ENCODE peak calls at places on chromosomes 3 and 15, in eight cellular contexts. E is islet precursor cell; K is GM03348; Z is GM19239; P is SW480; V is effector memory CD4-positive, alpha-beta T cell; R is activated gamma-delta T cell treated with anti-CD3 and anti-CD28 coated beads, Interleukin-2, amount 50 U/mL, for 16 hours; I is AML-193. N is an unnamed sample.

GRCh38 chr3:49867871-49868321 is 1.8 kb downstream of the CAMKV start:
- DNase-seq in E (peak), K (peak), Z (no peak), P (no peak), V (no peak), R (no peak), I (peak), N (no peak)

GRCh38 chr15:58433597-58434333 is 2.0 kb downstream of the LIPC start:
- DNase-seq in E (no peak), K (peak), Z (no peak), P (no peak), V (no peak), R (no peak), I (no peak), N (no peak)

GRCh38 chr15:70186152-70186551 is 88.4 kb upstream of the TLE3 start:
- DNase-seq in E (no peak), K (no peak), Z (no peak), P (no peak), V (no peak), R (no peak), I (no peak), N (no peak)

GRCh38 chr3:115228266-115228665 is 81.2 kb upstream of the ZBTB20 start:
- DNase-seq in E (no peak), K (no peak), Z (no peak), P (no peak), V (no peak), R (no peak), I (no peak), N (no peak)

GRCh38 chr15:66172339-66172980 is 81.1 kb downstream of the MEGF11 start:
- DNase-seq in E (peak), K (no peak), Z (no peak), P (no peak), V (no peak), R (no peak), I (no peak), N (no peak)

GRCh38 chr3:171788546-171789351 is 21.5 kb downstream of the PLD1 start:
- DNase-seq in E (no peak), K (peak), Z (no peak), P (peak), V (no peak), R (no peak), I (no peak), N (no peak)

GRCh38 chr15:57284535-57284934 is 91.8 kb upstream of the CGNL1 start:
- DNase-seq in E (no peak), K (no peak), Z (no peak), P (no peak), V (no peak), R (no peak), I (no peak), N (no peak)

GRCh38 chr3:187767266-187768032 is 22.2 kb upstream of the BCL6 start:
- DNase-seq in E (no peak), K (peak), Z (no peak), P (no peak), V (no peak), R (no peak), I (no peak), N (no peak)

GRCh38 chr3:71254251-71254650 is 329.3 kb downstream of the FOXP1 start:
- DNase-seq in E (no peak), K (no peak), Z (no peak), P (no peak), V (no peak), R (no peak), I (no peak), N (no peak)

GRCh38 chr3:143119009-143119914 is at the start of gene CHST2:
- DNase-seq in E (peak), K (peak), Z (peak), P (peak), V (no peak), R (peak), I (peak), N (no peak)

GRCh38 chr3:87077354-87077753 is 86.4 kb upstream of the VGLL3 start:
- DNase-seq in E (no peak), K (no peak), Z (no peak), P (no peak), V (no peak), R (no peak), I (no peak), N (no peak)

GRCh38 chr3:24338409-24338808 is 156.2 kb downstream of the THRB start:
- DNase-seq in E (no peak), K (no peak), Z (no peak), P (no peak), V (no peak), R (no peak), I (no peak), N (no peak)

GRCh38 chr3:195458188-195458800 is 15.5 kb upstream of the ACAP2 start:
- DNase-seq in E (no peak), K (no peak), Z (peak), P (no peak), V (no peak), R (no peak), I (peak), N (peak)

GRCh38 chr15:62568702-62569101 is 403.6 kb upstream of the C2CD4B start:
- DNase-seq in E (no peak), K (no peak), Z (no peak), P (no peak), V (no peak), R (no peak), I (no peak), N (no peak)

GRCh38 chr15:35605790-35606189 is 59.8 kb upstream of the DPH6 start:
- DNase-seq in E (no peak), K (no peak), Z (no peak), P (no peak), V (no peak), R (no peak), I (no peak), N (no peak)

GRCh38 chr3:136350132-136350531 is 100.0 kb downstream of the PCCB start:
- DNase-seq in E (no peak), K (peak), Z (no peak), P (no peak), V (no peak), R (no peak), I (no peak), N (no peak)

GRCh38 chr15:83871808-83872559 is 218.1 kb downstream of the ADAMTSL3 start:
- DNase-seq in E (no peak), K (peak), Z (no peak), P (no peak), V (no peak), R (no peak), I (no peak), N (no peak)

GRCh38 chr15:92069308-92070244 is 216.1 kb downstream of the SLCO3A1 start:
- DNase-seq in E (peak), K (peak), Z (no peak), P (peak), V (no peak), R (peak), I (peak), N (no peak)

GRCh38 chr15:34358367-34358766 is 8.6 kb downstream of the LPCAT4 start:
- DNase-seq in E (no peak), K (no peak), Z (no peak), P (no peak), V (no peak), R (no peak), I (no peak), N (no peak)

GRCh38 chr15:78810003-78810376 is 1.3 kb downstream of the ADAMTS7 start:
- DNase-seq in E (no peak), K (peak), Z (no peak), P (no peak), V (no peak), R (no peak), I (no peak), N (no peak)

GRCh38 chr3:127013758-127014535 is 31.0 kb downstream of the PLXNA1 start:
- DNase-seq in E (no peak), K (no peak), Z (no peak), P (no peak), V (no peak), R (no peak), I (no peak), N (no peak)

GRCh38 chr3:87733671-87734367 is 325.0 kb downstream of the CGGBP1 start:
- DNase-seq in E (peak), K (no peak), Z (no peak), P (no peak), V (no peak), R (no peak), I (no peak), N (no peak)

GRCh38 chr3:37863949-37864822 is 2.5 kb downstream of the CTDSPL start:
- DNase-seq in E (peak), K (no peak), Z (no peak), P (peak), V (no peak), R (no peak), I (no peak), N (no peak)

GRCh38 chr3:155217591-155217990 is 75.9 kb downstream of the STRIT1 start:
- DNase-seq in E (no peak), K (no peak), Z (no peak), P (no peak), V (no peak), R (no peak), I (no peak), N (no peak)

GRCh38 chr3:195075199-195075940 is 195.6 kb downstream of the XXYLT1 start:
- DNase-seq in E (no peak), K (peak), Z (no peak), P (no peak), V (no peak), R (no peak), I (no peak), N (no peak)

GRCh38 chr15:48559270-48559669 is 86.2 kb downstream of the FBN1 start:
- DNase-seq in E (peak), K (peak), Z (no peak), P (no peak), V (no peak), R (no peak), I (no peak), N (no peak)

GRCh38 chr15:101765772-101766456 is 37.4 kb upstream of the OR4F6 start:
- DNase-seq in E (no peak), K (no peak), Z (no peak), P (no peak), V (no peak), R (no peak), I (no peak), N (no peak)

GRCh38 chr15:97902140-97902780 is 58.2 kb upstream of the ARRDC4 start:
- DNase-seq in E (no peak), K (peak), Z (no peak), P (no peak), V (no peak), R (no peak), I (no peak), N (no peak)

GRCh38 chr15:85533949-85534543 is 153.6 kb downstream of the AKAP13 start:
- DNase-seq in E (no peak), K (no peak), Z (no peak), P (no peak), V (no peak), R (no peak), I (peak), N (no peak)

GRCh38 chr3:180776433-180776832 is 97.1 kb upstream of the CCDC39 start:
- DNase-seq in E (no peak), K (no peak), Z (no peak), P (no peak), V (no peak), R (no peak), I (no peak), N (no peak)

GRCh38 chr3:67416703-67417102 is 237.7 kb downstream of the SUCLG2 start:
- DNase-seq in E (no peak), K (peak), Z (no peak), P (no peak), V (no peak), R (no peak), I (no peak), N (no peak)

GRCh38 chr15:55485273-55485672 is 22.8 kb downstream of the DNAAF4 start:
- DNase-seq in E (no peak), K (no peak), Z (no peak), P (no peak), V (no peak), R (no peak), I (no peak), N (no peak)

GRCh38 chr3:195820186-195820585 is 8.5 kb upstream of the MUC4 start:
- DNase-seq in E (no peak), K (no peak), Z (no peak), P (no peak), V (no peak), R (no peak), I (no peak), N (no peak)

GRCh38 chr3:45277636-45278035 is 51.5 kb upstream of the TMEM158 start:
- DNase-seq in E (no peak), K (no peak), Z (no peak), P (no peak), V (no peak), R (no peak), I (no peak), N (no peak)

GRCh38 chr15:101146118-101146702 is 105.6 kb downstream of the CHSY1 start:
- DNase-seq in E (no peak), K (no peak), Z (no peak), P (no peak), V (no peak), R (no peak), I (no peak), N (no peak)

GRCh38 chr3:185648396-185648795 is 62.3 kb downstream of the SENP2 start:
- DNase-seq in E (no peak), K (no peak), Z (no peak), P (no peak), V (no peak), R (no peak), I (no peak), N (no peak)

GRCh38 chr3:177431525-177432255 is 234.4 kb upstream of the TBL1XR1 start:
- DNase-seq in E (no peak), K (no peak), Z (no peak), P (no peak), V (no peak), R (no peak), I (no peak), N (no peak)

GRCh38 chr3:103767635-103768034 is 1332.8 kb downstream of the ZPLD1 start:
- DNase-seq in E (no peak), K (no peak), Z (no peak), P (no peak), V (no peak), R (no peak), I (no peak), N (no peak)